ENCODE peak calls at places on chromosome X, in eight cellular contexts. One of them, this sample, is unnamed.

GRCh38 chrX:151384807-151385206 is 12.2 kb upstream of the VMA21 start:
- DNase-seq in stimulated activated CD8-positive, alpha-beta memory T cell treated with anti-CD3 and anti-CD28 coated beads, Interleukin-7, amount 100 ng/mL, for 24 hours: no peak
- DNase-seq in activated gamma-delta T cell treated with Interleukin-2 at 50 U/mL for 16 hours: no peak
- DNase-seq in tibial artery: no peak
- DNase-seq in stimulated activated CD4-positive, alpha-beta T cell treated with anti-CD3 and anti-CD28 coated beads, Interleukin-4, amount 100 ng/mL, for 48 hours: no peak
- DNase-seq in brain pericyte: no peak
- DNase-seq in GM10248: no peak
- DNase-seq in iPS DF 6.9: no peak
- DNase-seq in this sample: no peak

GRCh38 chrX:103275947-103276567 is 493 bp downstream of the TCEAL5 start:
- DNase-seq in stimulated activated CD8-positive, alpha-beta memory T cell treated with anti-CD3 and anti-CD28 coated beads, Interleukin-7, amount 100 ng/mL, for 24 hours: no peak
- DNase-seq in activated gamma-delta T cell treated with Interleukin-2 at 50 U/mL for 16 hours: no peak
- DNase-seq in tibial artery: no peak
- DNase-seq in stimulated activated CD4-positive, alpha-beta T cell treated with anti-CD3 and anti-CD28 coated beads, Interleukin-4, amount 100 ng/mL, for 48 hours: no peak
- DNase-seq in brain pericyte: no peak
- DNase-seq in GM10248: no peak
- DNase-seq in iPS DF 6.9: no peak
- DNase-seq in this sample: no peak

GRCh38 chrX:13266641-13267420 is 53.0 kb downstream of the ATXN3L start:
- DNase-seq in stimulated activated CD8-positive, alpha-beta memory T cell treated with anti-CD3 and anti-CD28 coated beads, Interleukin-7, amount 100 ng/mL, for 24 hours: peak
- DNase-seq in activated gamma-delta T cell treated with Interleukin-2 at 50 U/mL for 16 hours: no peak
- DNase-seq in tibial artery: no peak
- DNase-seq in stimulated activated CD4-positive, alpha-beta T cell treated with anti-CD3 and anti-CD28 coated beads, Interleukin-4, amount 100 ng/mL, for 48 hours: peak
- DNase-seq in brain pericyte: no peak
- DNase-seq in GM10248: no peak
- DNase-seq in iPS DF 6.9: no peak
- DNase-seq in this sample: no peak

GRCh38 chrX:43882294-43882681 is at the start of gene MAOB:
- DNase-seq in stimulated activated CD8-positive, alpha-beta memory T cell treated with anti-CD3 and anti-CD28 coated beads, Interleukin-7, amount 100 ng/mL, for 24 hours: no peak
- DNase-seq in activated gamma-delta T cell treated with Interleukin-2 at 50 U/mL for 16 hours: no peak
- DNase-seq in tibial artery: no peak
- DNase-seq in stimulated activated CD4-positive, alpha-beta T cell treated with anti-CD3 and anti-CD28 coated beads, Interleukin-4, amount 100 ng/mL, for 48 hours: no peak
- DNase-seq in brain pericyte: no peak
- DNase-seq in GM10248: peak
- DNase-seq in iPS DF 6.9: no peak
- DNase-seq in this sample: no peak

GRCh38 chrX:119790977-119791436 is 423 bp downstream of the RPL39 start:
- DNase-seq in stimulated activated CD8-positive, alpha-beta memory T cell treated with anti-CD3 and anti-CD28 coated beads, Interleukin-7, amount 100 ng/mL, for 24 hours: no peak
- DNase-seq in activated gamma-delta T cell treated with Interleukin-2 at 50 U/mL for 16 hours: peak
- DNase-seq in tibial artery: peak
- DNase-seq in stimulated activated CD4-positive, alpha-beta T cell treated with anti-CD3 and anti-CD28 coated beads, Interleukin-4, amount 100 ng/mL, for 48 hours: peak
- DNase-seq in brain pericyte: no peak
- DNase-seq in GM10248: no peak
- DNase-seq in iPS DF 6.9: no peak
- DNase-seq in this sample: no peak

GRCh38 chrX:13967636-13968035 is 62.1 kb downstream of the GEMIN8 start:
- DNase-seq in stimulated activated CD8-positive, alpha-beta memory T cell treated with anti-CD3 and anti-CD28 coated beads, Interleukin-7, amount 100 ng/mL, for 24 hours: no peak
- DNase-seq in activated gamma-delta T cell treated with Interleukin-2 at 50 U/mL for 16 hours: no peak
- DNase-seq in tibial artery: no peak
- DNase-seq in stimulated activated CD4-positive, alpha-beta T cell treated with anti-CD3 and anti-CD28 coated beads, Interleukin-4, amount 100 ng/mL, for 48 hours: no peak
- DNase-seq in brain pericyte: no peak
- DNase-seq in GM10248: no peak
- DNase-seq in iPS DF 6.9: no peak
- DNase-seq in this sample: no peak

GRCh38 chrX:154040307-154040756 is 20.6 kb upstream of the IRAK1 start:
- DNase-seq in stimulated activated CD8-positive, alpha-beta memory T cell treated with anti-CD3 and anti-CD28 coated beads, Interleukin-7, amount 100 ng/mL, for 24 hours: no peak
- DNase-seq in activated gamma-delta T cell treated with Interleukin-2 at 50 U/mL for 16 hours: no peak
- DNase-seq in tibial artery: peak
- DNase-seq in stimulated activated CD4-positive, alpha-beta T cell treated with anti-CD3 and anti-CD28 coated beads, Interleukin-4, amount 100 ng/mL, for 48 hours: no peak
- DNase-seq in brain pericyte: no peak
- DNase-seq in GM10248: no peak
- DNase-seq in iPS DF 6.9: no peak
- DNase-seq in this sample: no peak

GRCh38 chrX:65035451-65035779 is 59.2 kb upstream of the ZC4H2 start:
- DNase-seq in stimulated activated CD8-positive, alpha-beta memory T cell treated with anti-CD3 and anti-CD28 coated beads, Interleukin-7, amount 100 ng/mL, for 24 hours: no peak
- DNase-seq in activated gamma-delta T cell treated with Interleukin-2 at 50 U/mL for 16 hours: no peak
- DNase-seq in tibial artery: peak
- DNase-seq in stimulated activated CD4-positive, alpha-beta T cell treated with anti-CD3 and anti-CD28 coated beads, Interleukin-4, amount 100 ng/mL, for 48 hours: no peak
- DNase-seq in brain pericyte: no peak
- DNase-seq in GM10248: peak
- DNase-seq in iPS DF 6.9: no peak
- DNase-seq in this sample: peak

This sample was measured in KG1.